ENCODE peak calls at places on chromosomes 1 and 21, in six cellular contexts. T is NCI-H1105 treated with DMSO at 0.1 percent for 48 hours; M is activated T-helper 1 cell treated with anti-CD3 and anti-CD28 coated beads, Interleukin-12 subunit alpha, Interleukin-12 subunit beta, Interleukin-2, Interleukin-4 antibody, amounts not matched to agents 30 ng/mL and 10 ng/mL and 1 ng/mL, durations not matched to agents 14 hours and 24 hours and 36 hours; G is KBM-7; Z is smooth muscle cell of the brain vasculature; K is dorsolateral prefrontal cortex. S is an unnamed sample.

GRCh38 chr1:219917851-219918466 is 10.4 kb downstream of the SLC30A10 start:
- DNase-seq in G (no peak), T (no peak), Z (no peak), K (no peak), M (no peak), S (no peak)

GRCh38 chr1:64163972-64164371 is 39.5 kb upstream of the UBE2U start:
- DNase-seq in K (no peak), M (no peak), Z (no peak), G (no peak), T (no peak), S (no peak)

GRCh38 chr21:33149166-33149565 is 79.2 kb downstream of the OLIG1 start:
- DNase-seq in M (no peak), G (no peak), K (no peak), T (no peak), Z (no peak), S (no peak)

GRCh38 chr21:39141502-39141901 is 41.7 kb downstream of the PSMG1 start:
- DNase-seq in K (no peak), G (no peak), Z (peak), T (no peak), M (no peak), S (no peak)

GRCh38 chr21:45818904-45819285 is 162.7 kb upstream of the COL6A1 start:
- DNase-seq in T (no peak), Z (no peak), M (peak), K (no peak), G (no peak), S (peak)

GRCh38 chr1:147750618-147751217 is 9.7 kb downstream of the GJA5 start:
- DNase-seq in K (no peak), T (no peak), Z (no peak), G (no peak), M (no peak), S (no peak)

GRCh38 chr1:221035680-221036153 is 156.5 kb downstream of the HLX start:
- DNase-seq in G (peak), Z (no peak), T (no peak), K (no peak), M (no peak), S (no peak)

GRCh38 chr1:37931148-37931492 is 15.7 kb downstream of the INPP5B start:
- DNase-seq in Z (no peak), T (no peak), G (no peak), K (no peak), M (no peak), S (no peak)

GRCh38 chr1:65478379-65479026 is 58.0 kb downstream of the LEPR start:
- DNase-seq in T (no peak), Z (no peak), G (no peak), K (no peak), M (no peak), S (no peak)

GRCh38 chr1:184075040-184076029 is 23.8 kb downstream of the TSEN15 start:
- DNase-seq in Z (no peak), K (no peak), G (peak), M (no peak), T (peak), S (no peak)

GRCh38 chr1:179124866-179125265 is 43.0 kb downstream of the TOR3A start:
- DNase-seq in G (no peak), Z (no peak), M (no peak), K (no peak), T (no peak), S (no peak)

GRCh38 chr1:206808615-206809014 is 36.3 kb upstream of the IL10 start:
- DNase-seq in K (no peak), T (no peak), G (peak), M (peak), Z (no peak), S (no peak)

GRCh38 chr1:236282159-236282716 is 480 bp upstream of the ERO1B start:
- DNase-seq in M (no peak), T (no peak), Z (no peak), K (no peak), G (no peak), S (no peak)

S was measured in brain pericyte.